ENCODE peak calls at places on chromosomes 2 and 18, in seven cellular contexts. M is GM06990, J is stomach, B is RWPE1, H is IMR-90, L is thoracic aorta, R is adrenal gland. K is an unnamed sample.

GRCh38 chr2:237423891-237424290 is 9.9 kb upstream of the COL6A3 start:
- DNase-seq in M (no peak), J (no peak), B (no peak), H (no peak), L (no peak), R (no peak), K (no peak)

GRCh38 chr18:49459404-49460171 is 857 bp downstream of the DYM start:
- DNase-seq in M (no peak), J (no peak), B (peak; percentile 1), H (peak; percentile 12), L (no peak), R (no peak), K (peak; percentile 51)

GRCh38 chr2:10932345-10933151 is 20.8 kb downstream of the KCNF1 start:
- DNase-seq in M (no peak), J (no peak), B (no peak), H (peak; percentile 36), L (no peak), R (no peak), K (no peak)

GRCh38 chr2:102520801-102521200 is 47.8 kb downstream of the SLC9A4 start:
- DNase-seq in M (no peak), J (no peak), B (no peak), H (no peak), L (no peak), R (no peak), K (no peak)

GRCh38 chr2:143720093-143720664 is 591.0 kb downstream of the ARHGAP15 start:
- DNase-seq in M (no peak), J (no peak), B (no peak), H (no peak), L (no peak), R (no peak), K (no peak)

GRCh38 chr2:222025891-222026271 is 272.9 kb downstream of the PAX3 start:
- DNase-seq in M (no peak), J (no peak), B (no peak), H (no peak), L (no peak), R (no peak), K (no peak)

GRCh38 chr2:18074476-18074875 is 196.0 kb downstream of the KCNS3 start:
- DNase-seq in M (no peak), J (no peak), B (no peak), H (peak; percentile 12), L (no peak), R (no peak), K (no peak)

GRCh38 chr2:43142921-43143438 is 83.4 kb downstream of the ZFP36L2 start:
- DNase-seq in M (no peak), J (no peak), B (no peak), H (no peak), L (no peak), R (no peak), K (no peak)

GRCh38 chr2:66845307-66845706 is 410.4 kb downstream of the MEIS1 start:
- DNase-seq in M (no peak), J (no peak), B (no peak), H (peak; percentile 35), L (no peak), R (no peak), K (no peak)

GRCh38 chr2:240450532-240451107 is 15.2 kb downstream of the GPC1 start:
- DNase-seq in M (no peak), J (no peak), B (no peak), H (no peak), L (no peak), R (no peak), K (no peak)

GRCh38 chr2:58107803-58108710 is 61.5 kb downstream of the VRK2 start:
- DNase-seq in M (no peak), J (no peak), B (peak; percentile 68), H (peak; percentile 97), L (no peak), R (no peak), K (no peak)

GRCh38 chr18:63648241-63648640 is 4.2 kb upstream of the SERPINB4 start:
- DNase-seq in M (no peak), J (no peak), B (no peak), H (peak; percentile 36), L (no peak), R (no peak), K (no peak)

GRCh38 chr18:23998811-23999210 is 15.7 kb upstream of the TTC39C start:
- DNase-seq in M (no peak), J (no peak), B (peak; percentile 69), H (no peak), L (no peak), R (no peak), K (no peak)

GRCh38 chr2:143284087-143284675 is 155.0 kb downstream of the ARHGAP15 start:
- DNase-seq in M (no peak), J (no peak), B (peak; percentile 5), H (peak; percentile 50), L (no peak), R (no peak), K (peak; percentile 5)

GRCh38 chr2:86368181-86368824 is 30.9 kb upstream of the REEP1 start:
- DNase-seq in M (peak; percentile 56), J (peak; percentile 31), B (peak; percentile 66), H (peak; percentile 39), L (no peak), R (peak; percentile 48), K (peak; percentile 79)

GRCh38 chr2:86372641-86373502 is 35.4 kb upstream of the REEP1 start:
- DNase-seq in M (no peak), J (peak; percentile 56), B (peak; percentile 48), H (peak; percentile 42), L (no peak), R (peak; percentile 68), K (no peak)

GRCh38 chr2:86371482-86372002 is 34.1 kb upstream of the REEP1 start:
- DNase-seq in M (no peak), J (no peak), B (no peak), H (no peak), L (no peak), R (no peak), K (no peak)

GRCh38 chr2:86372133-86372532 is 34.7 kb upstream of the REEP1 start:
- DNase-seq in M (no peak), J (no peak), B (no peak), H (no peak), L (no peak), R (no peak), K (no peak)

DNA sequence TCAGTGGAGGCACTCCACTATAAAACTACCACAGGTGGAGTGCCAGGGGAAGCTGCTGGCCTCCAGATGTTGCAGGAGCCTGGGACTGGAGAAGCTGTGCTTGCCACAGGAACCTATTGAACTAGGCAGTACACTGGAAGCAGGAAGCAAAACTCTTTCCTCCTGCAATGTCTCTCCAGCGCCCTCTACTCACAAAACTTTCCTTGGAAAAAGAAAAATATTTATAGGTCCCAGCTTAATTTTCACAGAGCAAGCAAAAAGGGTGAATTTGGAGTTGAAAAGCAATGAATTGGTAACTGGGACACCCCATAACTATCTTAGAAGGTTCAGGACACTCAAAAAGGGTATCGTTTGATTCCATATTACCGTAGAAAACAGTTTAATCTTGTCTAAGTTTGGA is 33.2 kb upstream of the REEP1 start:
- DNase-seq in M (no peak), J (no peak), B (no peak), H (no peak), L (no peak), R (no peak), K (no peak)
- TF ChIP-seq CTCF in M (peak; percentile 3), J (no peak), B (no peak), H (no peak), L (no peak), R (no peak), K (no peak)

GRCh38 chr2:21803550-21803949 is 679.8 kb downstream of the TDRD15 start:
- DNase-seq in M (no peak), J (no peak), B (no peak), H (no peak), L (no peak), R (no peak), K (no peak)

GRCh38 chr2:21800356-21800755 is 676.6 kb downstream of the TDRD15 start:
- DNase-seq in M (no peak), J (no peak), B (no peak), H (peak; percentile 67), L (no peak), R (no peak), K (no peak)

GRCh38 chr2:21804151-21804550 is 680.4 kb downstream of the TDRD15 start:
- DNase-seq in M (no peak), J (no peak), B (no peak), H (no peak), L (no peak), R (no peak), K (no peak)
- TF ChIP-seq CTCF in M (no peak), J (no peak), B (no peak), H (no peak), L (no peak), R (no peak), K (no peak)

DNA sequence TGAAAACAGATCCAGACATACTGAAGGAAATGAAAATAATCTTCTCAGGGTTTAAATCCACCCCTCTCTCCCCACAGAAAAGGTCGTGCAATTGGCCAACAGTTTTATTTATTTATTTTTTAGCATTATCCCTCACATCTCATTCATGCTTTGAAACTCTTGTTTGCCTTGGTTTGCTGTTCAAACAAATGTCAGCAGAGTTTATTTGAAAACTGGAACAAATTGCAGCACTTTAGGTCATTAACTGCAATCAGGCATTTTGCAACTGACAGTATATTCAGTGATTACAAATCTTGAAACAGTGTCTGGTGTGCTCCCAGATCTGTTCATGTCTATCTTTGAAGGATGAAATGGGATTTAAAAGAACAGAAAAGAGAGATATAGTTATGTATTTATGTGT is 220.6 kb downstream of the SLC4A10 start:
- DNase-seq in M (no peak), J (no peak), B (no peak), H (no peak), L (no peak), R (no peak), K (no peak)
- TF ChIP-seq CTCF in M (no peak), J (no peak), B (no peak), H (no peak), L (no peak), R (no peak), K (no peak)

GRCh38 chr2:187502467-187502866 is 51.8 kb downstream of the TFPI start:
- DNase-seq in M (no peak), J (no peak), B (no peak), H (no peak), L (no peak), R (no peak), K (no peak)

GRCh38 chr2:187504312-187504921 is 49.8 kb downstream of the TFPI start:
- DNase-seq in M (no peak), J (no peak), B (no peak), H (no peak), L (no peak), R (no peak), K (no peak)

GRCh38 chr2:187500585-187501359 is 52.7 kb upstream of the CALCRL start:
- DNase-seq in M (no peak), J (no peak), B (no peak), H (peak; percentile 84), L (no peak), R (no peak), K (no peak)

GRCh38 chr2:187506416-187506815 is 47.8 kb downstream of the TFPI start:
- DNase-seq in M (no peak), J (no peak), B (no peak), H (no peak), L (no peak), R (no peak), K (no peak)

DNA sequence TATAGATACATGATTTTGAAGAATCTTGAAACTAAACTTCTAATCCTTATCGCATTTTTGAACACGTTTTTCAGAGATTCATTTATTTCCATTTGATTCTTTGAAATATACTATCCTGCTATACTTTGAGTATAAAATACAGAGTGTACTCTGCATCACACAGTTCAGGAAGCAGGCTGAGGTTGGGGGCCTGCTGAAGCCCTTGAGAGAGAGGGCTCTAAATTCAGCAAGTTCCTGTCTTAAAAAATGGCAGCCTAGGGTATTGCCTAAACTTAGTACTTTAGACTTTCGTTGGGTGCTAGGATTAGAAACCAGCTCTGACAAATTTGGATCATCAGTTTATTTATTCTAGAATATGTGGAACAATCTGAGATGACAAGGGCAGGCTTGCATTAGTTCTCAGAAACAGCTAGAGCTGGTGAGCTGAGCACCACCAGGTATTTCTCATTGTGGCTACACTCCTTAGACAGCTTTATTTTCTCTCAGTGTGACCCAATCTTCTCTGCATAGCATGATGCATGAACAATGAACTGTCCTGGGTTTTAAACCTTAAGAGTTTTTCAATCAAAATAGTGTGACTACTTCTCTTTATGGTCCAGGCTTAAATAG is 49.1 kb downstream of the TFPI start:
- DNase-seq in M (no peak), J (no peak), B (no peak), H (no peak), L (no peak), R (no peak), K (no peak)
- TF ChIP-seq CTCF in M (no peak), J (no peak), B (no peak), H (no peak), L (no peak), R (no peak), K (no peak)